ENCODE peak calls at places on chromosome 5, in seven cellular contexts. T is Karpas-422; G is NCI-H146; K is GM10248; W is adrenal gland; B is dorsolateral prefrontal cortex; X is stimulated activated CD8-positive, alpha-beta memory T cell treated with anti-CD3 and anti-CD28 coated beads, Interleukin-15, amount 100 ng/mL, for 1 hour. P is an unnamed sample.

GRCh38 chr5:125798311-125798710 is 624.9 kb upstream of the GRAMD2B start:
- DNase-seq in T (peak), G (no peak), K (no peak), W (no peak), B (no peak), X (no peak), P (no peak)

GRCh38 chr5:61100425-61100824 is 61.8 kb downstream of the SMIM15 start:
- DNase-seq in T (no peak), G (no peak), K (no peak), W (no peak), B (no peak), X (no peak), P (peak)

GRCh38 chr5:66713998-66714397 is 117.8 kb downstream of the MAST4 start:
- DNase-seq in T (peak), G (peak), K (no peak), W (no peak), B (no peak), X (no peak), P (no peak)

GRCh38 chr5:141846031-141846430 is 32.2 kb downstream of the PCDH1 start:
- DNase-seq in T (no peak), G (peak), K (no peak), W (no peak), B (peak), X (no peak), P (no peak)

GRCh38 chr5:72525816-72526215 is 18.6 kb upstream of the ZNF366 start:
- DNase-seq in T (no peak), G (no peak), K (no peak), W (no peak), B (no peak), X (no peak), P (no peak)

GRCh38 chr5:57366744-57367143 is 115.9 kb downstream of the ACTBL2 start:
- DNase-seq in T (no peak), G (no peak), K (no peak), W (no peak), B (no peak), X (no peak), P (no peak)

GRCh38 chr5:128304121-128304520 is 220.6 kb downstream of the SLC12A2 start:
- DNase-seq in T (no peak), G (no peak), K (no peak), W (peak), B (no peak), X (no peak), P (no peak)

GRCh38 chr5:75243100-75243499 is 6.4 kb upstream of the ANKRD31 start:
- DNase-seq in T (no peak), G (no peak), K (no peak), W (no peak), B (no peak), X (no peak), P (no peak)

GRCh38 chr5:150623152-150623877 is 17.1 kb upstream of the SYNPO start:
- DNase-seq in T (no peak), G (no peak), K (peak), W (no peak), B (no peak), X (no peak), P (no peak)

GRCh38 chr5:98540056-98540455 is 233.4 kb upstream of the RGMB start:
- DNase-seq in T (no peak), G (no peak), K (no peak), W (no peak), B (no peak), X (no peak), P (no peak)

GRCh38 chr5:126753227-126753626 is 23.7 kb upstream of the LMNB1 start:
- DNase-seq in T (no peak), G (no peak), K (no peak), W (no peak), B (no peak), X (no peak), P (no peak)

P was measured in CMK.